ENCODE peak calls at places on chromosomes 12 and 14, in five cellular contexts. M is SK-MEL-5, W is Calu3, V is adipocyte, N is nephron progenitor cell. H is an unnamed sample.

GRCh38 chr12:42266579-42267230 is 28.7 kb upstream of the YAF2 start:
- DNase-seq in M (no peak), W (no peak), N (no peak), V (no peak), H (no peak)

GRCh38 chr14:34256223-34256622 is 205.8 kb downstream of the SPTSSA start:
- DNase-seq in N (no peak), W (no peak), M (no peak), V (no peak), H (no peak)

GRCh38 chr12:115354007-115354452 is 670.1 kb upstream of the TBX3 start:
- DNase-seq in W (no peak), V (peak), N (no peak), M (no peak), H (peak)

GRCh38 chr12:78121969-78122610 is 291.4 kb downstream of the NAV3 start:
- DNase-seq in V (no peak), N (no peak), M (peak), W (no peak), H (no peak)

GRCh38 chr12:14605401-14605989 is 37.8 kb upstream of the PLBD1 start:
- DNase-seq in M (no peak), W (no peak), N (no peak), V (no peak), H (no peak)

GRCh38 chr12:49022558-49023178 is 4.1 kb upstream of the PRKAG1 start:
- DNase-seq in V (no peak), N (no peak), M (no peak), W (no peak), H (no peak)

GRCh38 chr14:50675597-50675996 is 7.5 kb upstream of the SAV1 start:
- DNase-seq in V (no peak), W (no peak), N (no peak), M (no peak), H (no peak)

GRCh38 chr14:68549966-68550705 is 242.7 kb downstream of the ZFP36L1 start:
- DNase-seq in V (peak), N (no peak), M (no peak), W (no peak), H (no peak)

GRCh38 chr12:29516431-29516875 is 19.0 kb upstream of the OVCH1 start:
- DNase-seq in W (no peak), V (peak), N (no peak), M (no peak), H (no peak)

GRCh38 chr14:71688576-71688975 is 243.7 kb upstream of the RGS6 start:
- DNase-seq in V (peak), W (no peak), M (no peak), N (no peak), H (no peak)

GRCh38 chr12:106956048-106956935 is 585 bp downstream of the TMEM263 start:
- DNase-seq in M (peak), W (peak), N (peak), V (peak), H (no peak)

GRCh38 chr14:96997996-96998395 is 200.8 kb downstream of the VRK1 start:
- DNase-seq in W (no peak), M (no peak), N (no peak), V (no peak), H (no peak)

GRCh38 chr14:58695514-58695913 is 57.8 kb downstream of the DACT1 start:
- DNase-seq in V (no peak), N (no peak), M (no peak), W (no peak), H (no peak)

GRCh38 chr12:72889791-72890190 is 617.6 kb downstream of the TRHDE start:
- DNase-seq in W (no peak), N (no peak), V (no peak), M (no peak), H (no peak)